ENCODE peak calls at places on chromosomes 16 and 17, in five cellular contexts. A is IMR-90, B is GM23248, J is Karpas-422, G is endodermal cell. R is an unnamed sample.

GRCh38 chr17:73719588-73720071 is 75.4 kb upstream of the SDK2 start:
- DNase-seq in J (no peak), B (no peak), A (no peak), G (peak), R (no peak)

GRCh38 chr17:68819465-68819864 is 135.7 kb downstream of the ABCA8 start:
- DNase-seq in G (no peak), B (no peak), J (no peak), A (no peak), R (no peak)

GRCh38 chr16:89407282-89407924 is 83.0 kb downstream of the ANKRD11 start:
- DNase-seq in J (no peak), B (no peak), A (no peak), G (no peak), R (no peak)

GRCh38 chr17:68382582-68383085 is 74.7 kb downstream of the WIPI1 start:
- DNase-seq in A (no peak), J (no peak), G (peak), B (peak), R (no peak)

GRCh38 chr17:74888440-74888839 is 5.0 kb downstream of the FADS6 start:
- DNase-seq in J (no peak), G (no peak), A (no peak), B (no peak), R (no peak)

GRCh38 chr16:4689864-4690704 is 3.3 kb upstream of the NUDT16L1 start:
- DNase-seq in G (peak), B (no peak), A (no peak), J (no peak), R (no peak)

GRCh38 chr16:77951788-77952187 is 70.6 kb upstream of the CLEC3A start:
- DNase-seq in B (no peak), J (peak), G (peak), A (no peak), R (no peak)

GRCh38 chr17:73635101-73635767 is 9.0 kb downstream of the SDK2 start:
- DNase-seq in A (no peak), G (no peak), B (no peak), J (no peak), R (no peak)

GRCh38 chr16:4847774-4848587 is 700 bp downstream of the UBN1 start:
- DNase-seq in A (peak), B (peak), J (peak), G (peak), R (peak)

GRCh38 chr17:56926270-56926669 is 12.4 kb upstream of the TRIM25 start:
- DNase-seq in B (no peak), G (no peak), J (no peak), A (no peak), R (no peak)

GRCh38 chr16:3472878-3473595 is 22.3 kb downstream of the C16orf90 start:
- DNase-seq in G (no peak), A (no peak), B (peak), J (no peak), R (peak)

GRCh38 chr16:12097523-12098428 is 121.2 kb downstream of the SNX29 start:
- DNase-seq in J (no peak), A (peak), B (peak), G (no peak), R (peak)

GRCh38 chr17:82019905-82020873 is 2.5 kb downstream of the CENPX start:
- DNase-seq in G (peak), J (peak), A (peak), B (peak), R (no peak)

GRCh38 chr16:10791048-10791447 is 27.5 kb downstream of the TVP23A start:
- DNase-seq in A (no peak), B (no peak), J (no peak), G (no peak), R (no peak)

GRCh38 chr17:50625032-50625871 is 9.4 kb upstream of the ABCC3 start:
- DNase-seq in A (no peak), J (no peak), B (no peak), G (no peak), R (no peak)

GRCh38 chr16:56912746-56913703 is 18.9 kb upstream of the HERPUD1 start:
- DNase-seq in J (no peak), B (peak), G (no peak), A (peak), R (peak)

GRCh38 chr17:3032258-3033247 is 30.9 kb downstream of the OR1D5 start:
- DNase-seq in J (no peak), B (no peak), A (no peak), G (peak), R (no peak)

GRCh38 chr17:34598161-34598776 is 18.9 kb downstream of the TMEM132E start:
- DNase-seq in A (no peak), G (peak), J (no peak), B (no peak), R (no peak)

DNA sequence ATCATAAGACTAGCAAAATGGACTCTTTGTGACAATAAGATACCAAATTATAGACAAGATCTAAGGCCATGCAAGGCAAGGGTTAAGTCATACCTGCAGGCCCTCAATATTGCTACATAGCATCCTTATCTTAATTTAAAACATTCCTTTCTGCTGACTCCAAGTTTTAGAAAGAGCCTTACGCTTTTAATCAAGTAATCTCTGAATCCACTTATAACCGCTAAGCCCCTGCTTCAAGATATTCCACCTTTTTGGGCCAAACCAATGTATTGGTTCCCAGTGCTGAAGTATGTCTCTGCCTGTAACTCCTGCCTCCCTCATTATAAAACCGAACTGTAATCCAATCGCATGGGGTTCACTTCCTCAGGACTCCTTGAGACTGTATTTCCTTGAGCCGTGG is 255.4 kb downstream of the PHKB start:
- DNase-seq in A (no peak), G (no peak), B (no peak), J (no peak), R (peak)
- H3K9ac ChIP-seq in A (no peak), G (no peak), B (no peak), J (no peak), R (no peak)

DNA sequence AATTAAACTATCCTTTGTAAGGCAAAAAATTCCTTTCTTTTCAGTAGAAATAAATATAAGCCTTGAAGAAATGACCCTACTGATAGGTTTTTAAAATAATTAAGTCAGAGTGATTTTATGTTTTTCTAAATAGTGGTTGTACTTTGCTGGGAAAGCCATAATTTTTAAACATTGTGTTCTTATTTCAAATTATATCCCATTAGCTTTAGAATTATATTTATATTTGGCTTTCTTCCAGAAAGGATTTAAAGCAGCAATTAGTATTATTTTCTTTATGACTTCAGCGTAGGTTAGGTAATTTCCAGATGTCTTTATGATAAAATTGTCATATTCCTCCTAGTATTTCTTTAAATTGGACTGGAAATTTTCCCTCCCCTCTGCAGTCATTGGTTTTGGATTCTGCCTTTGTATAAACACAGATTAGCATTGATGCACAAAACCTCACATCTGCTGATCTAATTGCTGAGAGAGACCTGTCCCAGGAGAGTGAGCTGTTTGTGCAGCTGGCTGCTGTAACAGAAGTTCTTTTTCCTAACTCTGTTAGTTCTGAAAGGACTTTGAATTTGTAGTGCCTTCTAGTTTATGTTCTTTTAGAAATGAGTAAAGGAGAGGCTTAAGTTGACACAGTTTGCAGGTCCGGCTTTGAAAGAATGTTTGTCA is 45.3 kb upstream of the KPNB1 start:
- DNase-seq in J (peak), B (peak), A (peak), G (no peak), R (peak)
- H3K9ac ChIP-seq in J (no peak), B (no peak), A (peak), G (no peak), R (peak)

DNA sequence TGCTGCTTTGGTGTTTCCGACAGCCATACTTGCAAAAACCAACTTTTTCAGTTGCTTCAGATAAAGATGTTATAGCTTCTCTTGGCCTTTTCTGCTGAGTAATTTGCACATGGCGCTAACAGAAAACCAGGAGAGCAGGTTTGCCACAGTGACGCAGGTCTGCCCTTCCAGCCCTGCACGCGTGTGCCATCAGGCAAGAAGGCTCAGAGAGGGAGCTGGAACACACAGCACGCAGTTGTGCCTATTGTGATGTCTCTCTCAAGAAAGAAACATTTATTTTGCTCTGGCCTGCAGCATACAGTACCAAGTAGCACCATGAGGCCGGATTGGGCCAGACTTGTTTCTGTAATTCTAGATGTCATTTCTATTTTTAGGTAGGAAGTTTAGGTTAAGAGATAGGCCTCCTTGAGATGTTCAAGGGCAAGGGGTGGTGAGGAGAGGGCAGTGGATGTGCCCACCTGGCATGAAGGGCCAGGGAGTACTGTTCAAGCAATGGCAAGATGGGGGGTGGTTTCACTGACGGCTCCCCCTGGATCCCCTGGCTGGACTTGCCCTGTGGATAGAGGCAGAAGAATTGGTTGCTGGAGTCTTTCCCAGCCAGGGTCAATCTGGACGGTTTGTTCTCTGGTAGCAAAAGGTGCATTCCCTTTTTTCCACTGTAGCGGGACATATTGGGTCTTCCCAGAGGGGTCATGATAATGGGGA is 1.9 kb downstream of the CBX2 start:
- DNase-seq in A (no peak), J (no peak), G (no peak), B (no peak), R (no peak)
- H3K9ac ChIP-seq in A (no peak), J (no peak), G (peak), B (no peak), R (no peak)

DNA sequence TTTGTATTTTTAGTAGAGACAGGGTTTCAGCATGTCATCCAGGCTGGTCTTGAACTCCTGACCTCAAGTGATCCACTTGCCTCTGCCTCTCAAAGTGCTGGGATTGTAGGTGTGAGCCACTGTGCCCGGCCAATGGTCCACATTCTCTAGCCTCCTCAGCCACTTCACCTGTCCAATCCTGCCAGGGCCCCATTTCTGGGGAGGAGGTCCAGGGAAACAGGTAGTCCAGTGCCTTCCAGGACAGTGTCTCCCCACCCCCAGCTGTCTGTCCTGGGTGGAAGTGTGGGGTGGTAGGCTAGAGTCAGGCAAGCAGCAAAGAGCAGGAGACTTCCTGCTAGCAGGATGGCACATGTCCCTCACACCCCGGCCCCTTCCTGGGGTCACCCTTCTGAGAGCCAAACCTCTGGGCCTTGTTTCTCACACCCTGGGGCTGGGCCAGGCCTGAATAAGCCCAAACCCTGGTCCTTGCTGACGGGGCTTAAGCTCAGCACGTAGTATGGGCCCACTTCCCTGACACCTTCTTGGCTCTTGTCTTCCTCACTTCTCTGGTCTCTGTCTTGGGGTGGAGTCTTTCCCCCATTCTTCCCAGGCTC is 5.0 kb downstream of the FHOD1 start:
- DNase-seq in J (no peak), B (no peak), G (no peak), A (no peak), R (no peak)
- H3K9ac ChIP-seq in J (no peak), B (peak), G (no peak), A (no peak), R (no peak)